ENCODE peak calls at places on chromosomes 4 and X, in nine cellular contexts. M is EH; S is upper lobe of left lung; T is GM13976; R is mesenchymal stem cell; Z is central memory CD8-positive, alpha-beta T cell; O is RCC 7860; Y is T-helper 2 cell; I is choroid plexus epithelial cell. J is an unnamed sample.
A peak's percentile ranks its signal among the peaks of the same experiment; 100 is the strongest.

GRCh38 chr4:24880171-24880570 is 32.7 kb downstream of the CCDC149 start:
- DNase-seq in I (no peak), Z (no peak), R (no peak), O (no peak), S (no peak), T (no peak), Y (no peak), M (no peak), J (no peak)

GRCh38 chrX:106159861-106160282 is 8.2 kb upstream of the PWWP3B start:
- DNase-seq in O (no peak), M (no peak), S (no peak), R (no peak), I (no peak), T (no peak), Z (no peak), Y (no peak), J (no peak)

GRCh38 chr4:108849611-108850406 is 87.0 kb upstream of the ETNPPL start:
- DNase-seq in T (no peak), M (peak; percentile 81), Y (no peak), R (peak; percentile 81), O (no peak), Z (no peak), I (peak; percentile 80), S (no peak), J (peak; percentile 39)

GRCh38 chr4:59925290-59925689 is 1274.8 kb upstream of the ADGRL3 start:
- DNase-seq in Y (no peak), M (no peak), S (no peak), R (no peak), Z (no peak), O (no peak), T (no peak), I (no peak), J (no peak)

GRCh38 chrX:74536142-74537010 is 78.0 kb downstream of the RLIM start:
- DNase-seq in T (peak; percentile 75), R (peak; percentile 83), S (peak; percentile 94), O (peak; percentile 10), M (peak; percentile 86), Y (no peak), I (peak; percentile 86), Z (no peak), J (no peak)

GRCh38 chr4:147809171-147809570 is 77.3 kb downstream of the ARHGAP10 start:
- DNase-seq in R (no peak), O (no peak), T (no peak), Y (no peak), S (no peak), M (no peak), Z (no peak), I (no peak), J (no peak)

GRCh38 chrX:72430405-72430968 is 124.8 kb upstream of the CITED1 start:
- DNase-seq in Z (no peak), T (no peak), S (no peak), I (peak; percentile 4), R (peak; percentile 0), M (no peak), Y (no peak), O (no peak), J (no peak)

GRCh38 chr4:66187175-66187720 is 517.0 kb upstream of the EPHA5 start:
- DNase-seq in R (no peak), Z (no peak), T (no peak), O (no peak), S (no peak), I (no peak), Y (no peak), M (no peak), J (no peak)

GRCh38 chr4:13647012-13647411 is 19.5 kb upstream of the BOD1L1 start:
- DNase-seq in Z (no peak), Y (no peak), S (no peak), I (peak; percentile 33), O (no peak), M (no peak), T (peak; percentile 13), R (no peak), J (no peak)

GRCh38 chr4:25792200-25792791 is 70.5 kb downstream of the SEL1L3 start:
- DNase-seq in R (no peak), Z (no peak), Y (no peak), S (no peak), M (peak; percentile 30), T (no peak), I (peak; percentile 31), O (no peak), J (no peak)

GRCh38 chrX:20514358-20514757 is 247.6 kb upstream of the RPS6KA3 start:
- DNase-seq in T (no peak), Y (no peak), I (peak; percentile 65), Z (no peak), R (peak; percentile 78), M (peak; percentile 88), S (no peak), O (peak; percentile 84), J (peak; percentile 48)

GRCh38 chr4:53656421-53656981 is 65.2 kb upstream of the LNX1 start:
- DNase-seq in Y (no peak), S (no peak), Z (no peak), O (no peak), T (no peak), M (peak; percentile 77), I (peak; percentile 42), R (peak; percentile 42), J (no peak)

GRCh38 chrX:134990475-134991473 is at the start of gene SMIM10:
- DNase-seq in O (peak; percentile 75), T (peak; percentile 48), S (peak; percentile 95), M (peak; percentile 86), R (peak; percentile 83), Y (no peak), Z (no peak), I (peak; percentile 88), J (peak; percentile 25)

GRCh38 chr4:3855646-3856045 is 89.5 kb downstream of the ADRA2C start:
- DNase-seq in M (no peak), Z (no peak), T (no peak), I (no peak), S (peak; percentile 50), O (no peak), R (no peak), Y (no peak), J (no peak)

GRCh38 chr4:108360857-108361820 is 192.4 kb upstream of the LEF1 start:
- DNase-seq in I (peak; percentile 65), Y (no peak), M (peak; percentile 93), R (peak; percentile 86), Z (no peak), O (no peak), S (peak; percentile 61), T (no peak), J (peak; percentile 49)

GRCh38 chr4:30962949-30963348 is 242.8 kb downstream of the PCDH7 start:
- DNase-seq in T (no peak), O (no peak), S (no peak), M (no peak), I (peak; percentile 74), R (peak; percentile 48), Z (no peak), Y (no peak), J (no peak)

GRCh38 chr4:6506616-6507140 is 34.3 kb upstream of the PPP2R2C start:
- DNase-seq in R (no peak), Z (no peak), M (no peak), Y (no peak), T (no peak), S (no peak), O (no peak), I (no peak), J (no peak)

GRCh38 chr4:141711211-141711610 is 74.8 kb downstream of the IL15 start:
- DNase-seq in M (peak; percentile 40), I (peak; percentile 71), S (no peak), O (no peak), T (no peak), Y (no peak), Z (no peak), R (peak; percentile 42), J (no peak)

GRCh38 chr4:52996261-52997131 is 134.4 kb downstream of the RASL11B start:
- DNase-seq in M (peak; percentile 75), R (peak; percentile 92), I (peak; percentile 84), Y (no peak), O (no peak), T (no peak), S (no peak), Z (no peak), J (no peak)

GRCh38 chr4:181004056-181004455 is 1239.1 kb upstream of the TENM3 start:
- DNase-seq in R (no peak), Z (no peak), S (no peak), T (no peak), Y (no peak), M (no peak), I (no peak), O (no peak), J (no peak)

GRCh38 chr4:153426207-153426886 is 39.8 kb upstream of the TMEM131L start:
- DNase-seq in T (no peak), M (no peak), R (no peak), Z (no peak), O (no peak), S (no peak), Y (no peak), I (no peak), J (no peak)

GRCh38 chr4:143410015-143410414 is 73.3 kb downstream of the GAB1 start:
- DNase-seq in I (no peak), M (no peak), Y (no peak), Z (no peak), T (no peak), R (no peak), O (no peak), S (no peak), J (no peak)

GRCh38 chrX:18577400-18577799 is 94.5 kb downstream of the RS1 start:
- DNase-seq in O (no peak), R (no peak), Z (no peak), T (no peak), M (no peak), I (no peak), S (no peak), Y (no peak), J (no peak)

GRCh38 chr4:182320580-182320979 is 77.4 kb downstream of the TENM3 start:
- DNase-seq in Y (no peak), T (no peak), I (no peak), R (no peak), Z (no peak), O (no peak), M (no peak), S (no peak), J (no peak)

GRCh38 chr4:15262396-15262795 is 165.4 kb upstream of the C1QTNF7 start:
- DNase-seq in T (no peak), I (peak; percentile 41), O (no peak), R (no peak), Z (no peak), S (no peak), Y (no peak), M (no peak), J (no peak)

GRCh38 chrX:22748093-22748999 is 251.4 kb upstream of the DDX53 start:
- DNase-seq in S (no peak), O (no peak), I (peak; percentile 57), T (peak; percentile 36), R (peak; percentile 42), Z (no peak), M (peak; percentile 44), Y (peak; percentile 2), J (no peak)

GRCh38 chrX:150897371-150898319 is 823 bp downstream of the CD99L2 start:
- DNase-seq in Z (peak; percentile 9), T (no peak), S (no peak), O (no peak), R (peak; percentile 45), I (peak; percentile 32), Y (peak; percentile 24), M (peak; percentile 23), J (no peak)

GRCh38 chr4:211033-211511 is 86.8 kb downstream of the ZNF718 start:
- DNase-seq in Y (no peak), S (no peak), R (no peak), O (no peak), M (no peak), I (no peak), Z (no peak), T (peak; percentile 11), J (no peak)

GRCh38 chr4:8759987-8760386 is 111.7 kb downstream of the HMX1 start:
- DNase-seq in Y (no peak), Z (no peak), S (no peak), O (no peak), R (no peak), M (no peak), I (no peak), T (no peak), J (no peak)

GRCh38 chr4:1078490-1078889 is 34.9 kb downstream of the RNF212 start:
- DNase-seq in O (no peak), R (no peak), M (no peak), I (no peak), T (no peak), Y (no peak), Z (no peak), S (no peak), J (no peak)